ENCODE peak calls at places on chromosomes 2 and 18, in five cellular contexts. L, E, T, V and X are unnamed samples.

GRCh38 chr2:174336403-174337336 is 1.9 kb downstream of the SP9 start:
- DNase-seq in L (peak; percentile 73), E (no peak), T (no peak), V (no peak), X (no peak)

GRCh38 chr2:178280261-178280852 is 86.0 kb downstream of the OSBPL6 start:
- DNase-seq in L (no peak), E (no peak), T (peak; percentile 67), V (no peak), X (no peak)

GRCh38 chr2:136376798-136377211 is 258.9 kb upstream of the CXCR4 start:
- DNase-seq in L (no peak), E (no peak), T (peak; percentile 12), V (no peak), X (no peak)

GRCh38 chr2:195660265-195660890 is 3.4 kb downstream of the SLC39A10 start:
- DNase-seq in L (peak; percentile 66), E (peak; percentile 80), T (peak; percentile 87), V (peak; percentile 73), X (no peak)

GRCh38 chr2:225814554-225814953 is 415.0 kb downstream of the NYAP2 start:
- DNase-seq in L (no peak), E (no peak), T (no peak), V (no peak), X (no peak)

GRCh38 chr2:241161646-241162281 is 11.5 kb downstream of the PPP1R7 start:
- DNase-seq in L (no peak), E (peak; percentile 89), T (peak; percentile 88), V (peak; percentile 31), X (peak; percentile 84)

GRCh38 chr2:85011747-85012146 is 40.8 kb downstream of the KCMF1 start:
- DNase-seq in L (peak; percentile 33), E (no peak), T (no peak), V (no peak), X (no peak)

GRCh38 chr2:57497489-57498096 is 549.0 kb upstream of the VRK2 start:
- DNase-seq in L (peak; percentile 49), E (no peak), T (peak; percentile 59), V (peak; percentile 53), X (no peak)

GRCh38 chr18:2948038-2948437 is 64.9 kb downstream of the LPIN2 start:
- DNase-seq in L (no peak), E (no peak), T (peak; percentile 72), V (no peak), X (no peak)

GRCh38 chr18:43665239-43665788 is 388.0 kb upstream of the SYT4 start:
- DNase-seq in L (no peak), E (no peak), T (peak; percentile 92), V (no peak), X (no peak)

GRCh38 chr18:50092250-50092780 is 102.6 kb downstream of the MYO5B start:
- DNase-seq in L (no peak), E (no peak), T (no peak), V (no peak), X (no peak)

GRCh38 chr18:55778731-55779460 is 190.9 kb upstream of the TCF4 start:
- DNase-seq in L (no peak), E (no peak), T (no peak), V (no peak), X (no peak)

GRCh38 chr18:79420033-79420745 is 24.5 kb downstream of the NFATC1 start:
- DNase-seq in L (no peak), E (no peak), T (no peak), V (no peak), X (no peak)

GRCh38 chr2:240989451-240990265 is 8.8 kb upstream of the SNED1 start:
- DNase-seq in L (peak; percentile 53), E (no peak), T (peak; percentile 32), V (peak; percentile 46), X (no peak)

GRCh38 chr2:30979822-30980245 is 158.4 kb downstream of the GALNT14 start:
- DNase-seq in L (no peak), E (no peak), T (peak; percentile 20), V (no peak), X (peak; percentile 82)
- TF ChIP-seq CTCF in L (no peak), E (peak; percentile 47), T (peak; percentile 9), V (no peak), X (no peak)

DNA sequence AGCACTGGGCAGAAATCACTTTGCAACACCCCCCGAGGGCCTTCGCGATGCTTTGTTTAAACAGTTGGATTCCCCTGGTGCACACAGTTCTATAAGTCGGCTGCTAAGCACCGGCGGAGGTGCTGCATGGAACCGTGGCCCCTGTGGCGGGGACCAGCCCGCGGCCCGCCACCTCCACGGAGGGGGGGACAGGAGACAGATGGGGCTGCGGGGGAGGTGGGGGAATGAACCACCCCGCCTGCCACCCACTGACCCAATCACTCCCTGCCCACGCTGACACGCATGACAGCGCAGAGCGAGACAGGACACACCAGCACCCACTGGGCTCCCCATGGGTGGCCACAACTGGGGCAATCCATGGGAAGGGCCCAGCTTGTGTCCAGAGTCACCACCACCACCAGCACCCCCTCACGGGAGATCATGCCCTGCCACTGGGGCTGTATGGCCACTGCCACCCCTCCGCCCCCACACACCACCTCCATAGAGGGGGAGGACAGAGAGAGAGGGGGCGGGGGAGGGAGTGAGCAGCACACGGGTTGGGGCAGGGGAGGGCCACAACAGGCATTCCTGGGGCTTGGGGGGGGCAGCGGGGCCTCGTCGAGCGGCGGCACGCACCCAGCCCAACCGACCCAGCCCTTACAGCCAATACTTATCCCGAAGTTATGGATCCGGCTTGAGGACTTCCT is 118.3 kb upstream of the ANKRD30BL start:
- DNase-seq in L (no peak), E (no peak), T (no peak), V (no peak), X (no peak)
- TF ChIP-seq CTCF in L (no peak), E (no peak), T (no peak), V (no peak), X (no peak)

DNA sequence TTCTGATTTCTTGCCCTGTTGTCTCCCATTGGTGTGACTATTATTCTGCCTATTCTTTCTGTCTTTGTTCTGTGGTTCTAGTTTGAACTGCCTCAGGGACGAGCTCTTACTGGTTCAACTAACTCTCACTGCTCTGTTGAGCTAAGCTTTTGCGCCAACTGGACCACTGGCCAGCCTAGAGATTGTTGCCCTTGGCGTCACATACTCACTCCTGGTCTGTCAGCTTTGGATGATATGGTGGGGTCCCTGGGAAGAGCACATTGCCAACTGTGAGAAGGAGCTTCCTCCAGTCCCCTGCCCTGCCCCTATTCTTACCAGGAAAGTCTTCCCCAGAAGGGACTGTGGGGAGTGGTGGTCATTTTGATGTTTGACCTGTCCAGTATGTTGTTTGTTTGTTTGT is 6.0 kb downstream of the MTHFD2 start:
- DNase-seq in L (no peak), E (no peak), T (no peak), V (no peak), X (no peak)
- TF ChIP-seq CTCF in L (no peak), E (no peak), T (no peak), V (no peak), X (no peak)

DNA sequence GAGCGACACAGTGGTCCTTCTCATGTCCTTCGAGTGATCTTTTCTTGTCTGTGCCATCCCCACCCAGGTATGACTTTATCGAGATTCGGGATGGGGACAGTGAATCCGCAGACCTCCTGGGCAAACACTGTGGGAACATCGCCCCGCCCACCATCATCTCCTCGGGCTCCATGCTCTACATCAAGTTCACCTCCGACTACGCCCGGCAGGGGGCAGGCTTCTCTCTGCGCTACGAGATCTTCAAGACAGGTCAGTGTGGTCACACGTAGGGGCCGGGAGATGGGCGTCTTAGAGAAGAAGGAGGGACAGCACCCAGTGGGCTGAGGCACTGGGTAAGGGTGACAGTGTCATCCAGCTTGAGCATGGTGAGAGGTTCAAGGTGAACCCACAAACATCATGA is 33.8 kb downstream of the NRP2 start:
- DNase-seq in L (peak; percentile 67), E (no peak), T (no peak), V (no peak), X (no peak)
- TF ChIP-seq CTCF in L (no peak), E (no peak), T (peak; percentile 10), V (no peak), X (no peak)

GRCh38 chr18:12686100-12686499 is 16.4 kb downstream of the CEP76 start:
- DNase-seq in L (no peak), E (no peak), T (peak; percentile 35), V (no peak), X (no peak)
- TF ChIP-seq CTCF in L (no peak), E (no peak), T (no peak), V (no peak), X (no peak)

GRCh38 chr18:47993409-47993808 is 63.0 kb upstream of the SMAD2 start:
- DNase-seq in L (no peak), E (peak; percentile 28), T (no peak), V (no peak), X (no peak)

GRCh38 chr18:47999801-48000248 is 69.4 kb upstream of the SMAD2 start:
- DNase-seq in L (no peak), E (no peak), T (no peak), V (no peak), X (no peak)

GRCh38 chr18:47992903-47993302 is 62.4 kb upstream of the SMAD2 start:
- DNase-seq in L (no peak), E (peak; percentile 40), T (no peak), V (no peak), X (no peak)

GRCh38 chr18:47997338-47997780 is 66.9 kb upstream of the SMAD2 start:
- DNase-seq in L (peak; percentile 85), E (no peak), T (no peak), V (no peak), X (no peak)

DNA sequence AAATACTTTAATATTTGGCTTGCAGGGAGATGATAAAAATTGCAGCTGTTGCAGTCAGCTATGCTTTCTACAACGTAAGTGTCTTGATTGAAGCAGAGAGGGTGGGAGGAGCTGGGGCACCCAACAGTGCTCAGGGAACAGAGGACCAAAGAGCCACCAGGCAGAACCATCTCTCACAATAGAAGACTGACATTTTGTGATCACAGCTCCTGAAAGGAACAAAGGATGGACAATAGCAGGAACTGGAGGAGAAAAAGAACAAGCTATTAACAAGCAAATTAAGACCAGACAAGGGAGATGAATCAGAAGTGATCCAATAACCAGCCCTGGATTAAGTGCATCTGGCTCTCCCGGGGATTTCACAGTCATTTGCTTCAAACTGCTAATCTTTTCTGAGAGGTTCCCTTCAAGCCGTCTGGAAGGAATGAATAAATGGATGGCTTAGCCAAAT is 65.7 kb upstream of the SMAD2 start:
- DNase-seq in L (no peak), E (peak; percentile 13), T (no peak), V (no peak), X (no peak)
- TF ChIP-seq CTCF in L (no peak), E (no peak), T (no peak), V (no peak), X (no peak)

GRCh38 chr2:236309669-236310029 is 45.4 kb upstream of the ASB18 start:
- DNase-seq in L (peak; percentile 71), E (no peak), T (no peak), V (no peak), X (no peak)
- TF ChIP-seq CTCF in L (peak; percentile 61), E (peak; percentile 56), T (no peak), V (peak; percentile 12), X (no peak)